ENCODE peak calls at places on chromosomes 3 and 15, in ten cellular contexts. One of them, this sample, is unnamed.

GRCh38 chr15:76339302-76340197 is 3.0 kb downstream of the ISL2 start:
- DNase-seq in mesothelial cell of epicardium: peak
- DNase-seq in anterior cingulate cortex: no peak
- DNase-seq in activated T-cell treated with anti-CD3 and anti-CD28 coated beads, Interleukin-2, amount 50 U/mL, for 48 hours: peak
- DNase-seq in NCI-H2081 treated with DMSO at 0.1 percent for 48 hours: no peak
- DNase-seq in dorsolateral prefrontal cortex: no peak
- DNase-seq in globus pallidus: no peak
- DNase-seq in psoas muscle: no peak
- DNase-seq in activated CD4-positive, alpha-beta T cell treated with anti-CD3 and anti-CD28 coated beads for 1 hour: no peak
- DNase-seq in AG09319: no peak
- DNase-seq in this sample: peak

GRCh38 chr3:108471346-108471935 is 39.0 kb downstream of the MYH15 start:
- DNase-seq in mesothelial cell of epicardium: no peak
- DNase-seq in anterior cingulate cortex: no peak
- DNase-seq in activated T-cell treated with anti-CD3 and anti-CD28 coated beads, Interleukin-2, amount 50 U/mL, for 48 hours: no peak
- DNase-seq in NCI-H2081 treated with DMSO at 0.1 percent for 48 hours: no peak
- DNase-seq in dorsolateral prefrontal cortex: no peak
- DNase-seq in globus pallidus: no peak
- DNase-seq in psoas muscle: no peak
- DNase-seq in activated CD4-positive, alpha-beta T cell treated with anti-CD3 and anti-CD28 coated beads for 1 hour: no peak
- DNase-seq in AG09319: no peak
- DNase-seq in this sample: no peak

GRCh38 chr15:38650384-38650783 is 85.8 kb upstream of the RASGRP1 start:
- DNase-seq in mesothelial cell of epicardium: no peak
- DNase-seq in anterior cingulate cortex: no peak
- DNase-seq in activated T-cell treated with anti-CD3 and anti-CD28 coated beads, Interleukin-2, amount 50 U/mL, for 48 hours: no peak
- DNase-seq in NCI-H2081 treated with DMSO at 0.1 percent for 48 hours: no peak
- DNase-seq in dorsolateral prefrontal cortex: no peak
- DNase-seq in globus pallidus: no peak
- DNase-seq in psoas muscle: no peak
- DNase-seq in activated CD4-positive, alpha-beta T cell treated with anti-CD3 and anti-CD28 coated beads for 1 hour: no peak
- DNase-seq in AG09319: no peak
- DNase-seq in this sample: no peak

GRCh38 chr15:41881925-41882688 is 11.7 kb downstream of the SPTBN5 start:
- DNase-seq in mesothelial cell of epicardium: peak
- DNase-seq in anterior cingulate cortex: no peak
- DNase-seq in activated T-cell treated with anti-CD3 and anti-CD28 coated beads, Interleukin-2, amount 50 U/mL, for 48 hours: no peak
- DNase-seq in NCI-H2081 treated with DMSO at 0.1 percent for 48 hours: no peak
- DNase-seq in dorsolateral prefrontal cortex: no peak
- DNase-seq in globus pallidus: no peak
- DNase-seq in psoas muscle: no peak
- DNase-seq in activated CD4-positive, alpha-beta T cell treated with anti-CD3 and anti-CD28 coated beads for 1 hour: no peak
- DNase-seq in AG09319: no peak
- DNase-seq in this sample: no peak

GRCh38 chr3:70754314-70754713 is 441.9 kb upstream of the MDFIC2 start:
- DNase-seq in mesothelial cell of epicardium: no peak
- DNase-seq in anterior cingulate cortex: no peak
- DNase-seq in activated T-cell treated with anti-CD3 and anti-CD28 coated beads, Interleukin-2, amount 50 U/mL, for 48 hours: no peak
- DNase-seq in NCI-H2081 treated with DMSO at 0.1 percent for 48 hours: no peak
- DNase-seq in dorsolateral prefrontal cortex: no peak
- DNase-seq in globus pallidus: no peak
- DNase-seq in psoas muscle: no peak
- DNase-seq in activated CD4-positive, alpha-beta T cell treated with anti-CD3 and anti-CD28 coated beads for 1 hour: no peak
- DNase-seq in AG09319: no peak
- DNase-seq in this sample: no peak

GRCh38 chr3:58035512-58035867 is 27.3 kb downstream of the FLNB start:
- DNase-seq in mesothelial cell of epicardium: no peak
- DNase-seq in anterior cingulate cortex: no peak
- DNase-seq in activated T-cell treated with anti-CD3 and anti-CD28 coated beads, Interleukin-2, amount 50 U/mL, for 48 hours: no peak
- DNase-seq in NCI-H2081 treated with DMSO at 0.1 percent for 48 hours: no peak
- DNase-seq in dorsolateral prefrontal cortex: no peak
- DNase-seq in globus pallidus: no peak
- DNase-seq in psoas muscle: no peak
- DNase-seq in activated CD4-positive, alpha-beta T cell treated with anti-CD3 and anti-CD28 coated beads for 1 hour: no peak
- DNase-seq in AG09319: no peak
- DNase-seq in this sample: no peak

GRCh38 chr3:149005424-149005823 is 14.1 kb downstream of the GYG1 start:
- DNase-seq in mesothelial cell of epicardium: no peak
- DNase-seq in anterior cingulate cortex: no peak
- DNase-seq in activated T-cell treated with anti-CD3 and anti-CD28 coated beads, Interleukin-2, amount 50 U/mL, for 48 hours: no peak
- DNase-seq in NCI-H2081 treated with DMSO at 0.1 percent for 48 hours: no peak
- DNase-seq in dorsolateral prefrontal cortex: no peak
- DNase-seq in globus pallidus: no peak
- DNase-seq in psoas muscle: no peak
- DNase-seq in activated CD4-positive, alpha-beta T cell treated with anti-CD3 and anti-CD28 coated beads for 1 hour: no peak
- DNase-seq in AG09319: no peak
- DNase-seq in this sample: no peak

GRCh38 chr3:132444333-132444732 is 27.0 kb downstream of the DNAJC13 start:
- DNase-seq in mesothelial cell of epicardium: no peak
- DNase-seq in anterior cingulate cortex: no peak
- DNase-seq in activated T-cell treated with anti-CD3 and anti-CD28 coated beads, Interleukin-2, amount 50 U/mL, for 48 hours: no peak
- DNase-seq in NCI-H2081 treated with DMSO at 0.1 percent for 48 hours: no peak
- DNase-seq in dorsolateral prefrontal cortex: no peak
- DNase-seq in globus pallidus: no peak
- DNase-seq in psoas muscle: no peak
- DNase-seq in activated CD4-positive, alpha-beta T cell treated with anti-CD3 and anti-CD28 coated beads for 1 hour: no peak
- DNase-seq in AG09319: no peak
- DNase-seq in this sample: no peak

GRCh38 chr3:175988401-175988800 is 1129.3 kb downstream of the NAALADL2 start:
- DNase-seq in mesothelial cell of epicardium: no peak
- DNase-seq in anterior cingulate cortex: no peak
- DNase-seq in activated T-cell treated with anti-CD3 and anti-CD28 coated beads, Interleukin-2, amount 50 U/mL, for 48 hours: no peak
- DNase-seq in NCI-H2081 treated with DMSO at 0.1 percent for 48 hours: no peak
- DNase-seq in dorsolateral prefrontal cortex: no peak
- DNase-seq in globus pallidus: no peak
- DNase-seq in psoas muscle: no peak
- DNase-seq in activated CD4-positive, alpha-beta T cell treated with anti-CD3 and anti-CD28 coated beads for 1 hour: no peak
- DNase-seq in AG09319: no peak
- DNase-seq in this sample: no peak

GRCh38 chr3:139107424-139108252 is 62.9 kb upstream of the PRR23C start:
- DNase-seq in mesothelial cell of epicardium: peak
- DNase-seq in anterior cingulate cortex: no peak
- DNase-seq in activated T-cell treated with anti-CD3 and anti-CD28 coated beads, Interleukin-2, amount 50 U/mL, for 48 hours: no peak
- DNase-seq in NCI-H2081 treated with DMSO at 0.1 percent for 48 hours: no peak
- DNase-seq in dorsolateral prefrontal cortex: no peak
- DNase-seq in globus pallidus: no peak
- DNase-seq in psoas muscle: no peak
- DNase-seq in activated CD4-positive, alpha-beta T cell treated with anti-CD3 and anti-CD28 coated beads for 1 hour: no peak
- DNase-seq in AG09319: no peak
- DNase-seq in this sample: no peak

GRCh38 chr3:43758826-43759225 is 68.1 kb downstream of the ABHD5 start:
- DNase-seq in mesothelial cell of epicardium: no peak
- DNase-seq in anterior cingulate cortex: no peak
- DNase-seq in activated T-cell treated with anti-CD3 and anti-CD28 coated beads, Interleukin-2, amount 50 U/mL, for 48 hours: no peak
- DNase-seq in NCI-H2081 treated with DMSO at 0.1 percent for 48 hours: no peak
- DNase-seq in dorsolateral prefrontal cortex: no peak
- DNase-seq in globus pallidus: no peak
- DNase-seq in psoas muscle: no peak
- DNase-seq in activated CD4-positive, alpha-beta T cell treated with anti-CD3 and anti-CD28 coated beads for 1 hour: no peak
- DNase-seq in AG09319: no peak
- DNase-seq in this sample: no peak

GRCh38 chr3:177357352-177358084 is 160.2 kb upstream of the TBL1XR1 start:
- DNase-seq in mesothelial cell of epicardium: no peak
- DNase-seq in anterior cingulate cortex: no peak
- DNase-seq in activated T-cell treated with anti-CD3 and anti-CD28 coated beads, Interleukin-2, amount 50 U/mL, for 48 hours: peak
- DNase-seq in NCI-H2081 treated with DMSO at 0.1 percent for 48 hours: no peak
- DNase-seq in dorsolateral prefrontal cortex: no peak
- DNase-seq in globus pallidus: no peak
- DNase-seq in psoas muscle: no peak
- DNase-seq in activated CD4-positive, alpha-beta T cell treated with anti-CD3 and anti-CD28 coated beads for 1 hour: no peak
- DNase-seq in AG09319: no peak
- DNase-seq in this sample: peak

GRCh38 chr3:123859177-123859576 is 25.0 kb downstream of the MYLK start:
- DNase-seq in mesothelial cell of epicardium: no peak
- DNase-seq in anterior cingulate cortex: no peak
- DNase-seq in activated T-cell treated with anti-CD3 and anti-CD28 coated beads, Interleukin-2, amount 50 U/mL, for 48 hours: no peak
- DNase-seq in NCI-H2081 treated with DMSO at 0.1 percent for 48 hours: no peak
- DNase-seq in dorsolateral prefrontal cortex: no peak
- DNase-seq in globus pallidus: no peak
- DNase-seq in psoas muscle: no peak
- DNase-seq in activated CD4-positive, alpha-beta T cell treated with anti-CD3 and anti-CD28 coated beads for 1 hour: no peak
- DNase-seq in AG09319: peak
- DNase-seq in this sample: no peak

GRCh38 chr15:77966540-77967290 is 110.8 kb downstream of the TBC1D2B start:
- DNase-seq in mesothelial cell of epicardium: no peak
- DNase-seq in anterior cingulate cortex: peak
- DNase-seq in activated T-cell treated with anti-CD3 and anti-CD28 coated beads, Interleukin-2, amount 50 U/mL, for 48 hours: peak
- DNase-seq in NCI-H2081 treated with DMSO at 0.1 percent for 48 hours: no peak
- DNase-seq in dorsolateral prefrontal cortex: no peak
- DNase-seq in globus pallidus: peak
- DNase-seq in psoas muscle: no peak
- DNase-seq in activated CD4-positive, alpha-beta T cell treated with anti-CD3 and anti-CD28 coated beads for 1 hour: peak
- DNase-seq in AG09319: no peak
- DNase-seq in this sample: peak

GRCh38 chr15:65212097-65212496 is 824 bp upstream of the CILP start:
- DNase-seq in mesothelial cell of epicardium: no peak
- DNase-seq in anterior cingulate cortex: no peak
- DNase-seq in activated T-cell treated with anti-CD3 and anti-CD28 coated beads, Interleukin-2, amount 50 U/mL, for 48 hours: peak
- DNase-seq in NCI-H2081 treated with DMSO at 0.1 percent for 48 hours: no peak
- DNase-seq in dorsolateral prefrontal cortex: no peak
- DNase-seq in globus pallidus: no peak
- DNase-seq in psoas muscle: no peak
- DNase-seq in activated CD4-positive, alpha-beta T cell treated with anti-CD3 and anti-CD28 coated beads for 1 hour: peak
- DNase-seq in AG09319: no peak
- DNase-seq in this sample: peak

GRCh38 chr15:49215768-49216739 is 46.0 kb downstream of the GALK2 start:
- DNase-seq in mesothelial cell of epicardium: no peak
- DNase-seq in anterior cingulate cortex: no peak
- DNase-seq in activated T-cell treated with anti-CD3 and anti-CD28 coated beads, Interleukin-2, amount 50 U/mL, for 48 hours: no peak
- DNase-seq in NCI-H2081 treated with DMSO at 0.1 percent for 48 hours: no peak
- DNase-seq in dorsolateral prefrontal cortex: no peak
- DNase-seq in globus pallidus: no peak
- DNase-seq in psoas muscle: no peak
- DNase-seq in activated CD4-positive, alpha-beta T cell treated with anti-CD3 and anti-CD28 coated beads for 1 hour: no peak
- DNase-seq in AG09319: no peak
- DNase-seq in this sample: no peak

GRCh38 chr3:49556500-49557275 is 2.4 kb downstream of the BSN start:
- DNase-seq in mesothelial cell of epicardium: no peak
- DNase-seq in anterior cingulate cortex: no peak
- DNase-seq in activated T-cell treated with anti-CD3 and anti-CD28 coated beads, Interleukin-2, amount 50 U/mL, for 48 hours: no peak
- DNase-seq in NCI-H2081 treated with DMSO at 0.1 percent for 48 hours: no peak
- DNase-seq in dorsolateral prefrontal cortex: no peak
- DNase-seq in globus pallidus: no peak
- DNase-seq in psoas muscle: no peak
- DNase-seq in activated CD4-positive, alpha-beta T cell treated with anti-CD3 and anti-CD28 coated beads for 1 hour: no peak
- DNase-seq in AG09319: no peak
- DNase-seq in this sample: no peak

GRCh38 chr3:143668924-143669790 is 179.1 kb downstream of the SLC9A9 start:
- DNase-seq in mesothelial cell of epicardium: no peak
- DNase-seq in anterior cingulate cortex: no peak
- DNase-seq in activated T-cell treated with anti-CD3 and anti-CD28 coated beads, Interleukin-2, amount 50 U/mL, for 48 hours: no peak
- DNase-seq in NCI-H2081 treated with DMSO at 0.1 percent for 48 hours: no peak
- DNase-seq in dorsolateral prefrontal cortex: no peak
- DNase-seq in globus pallidus: no peak
- DNase-seq in psoas muscle: no peak
- DNase-seq in activated CD4-positive, alpha-beta T cell treated with anti-CD3 and anti-CD28 coated beads for 1 hour: no peak
- DNase-seq in AG09319: no peak
- DNase-seq in this sample: no peak

GRCh38 chr3:43621406-43621973 is 321 bp downstream of the ANO10 start:
- DNase-seq in mesothelial cell of epicardium: no peak
- DNase-seq in anterior cingulate cortex: peak
- DNase-seq in activated T-cell treated with anti-CD3 and anti-CD28 coated beads, Interleukin-2, amount 50 U/mL, for 48 hours: no peak
- DNase-seq in NCI-H2081 treated with DMSO at 0.1 percent for 48 hours: no peak
- DNase-seq in dorsolateral prefrontal cortex: no peak
- DNase-seq in globus pallidus: no peak
- DNase-seq in psoas muscle: peak
- DNase-seq in activated CD4-positive, alpha-beta T cell treated with anti-CD3 and anti-CD28 coated beads for 1 hour: no peak
- DNase-seq in AG09319: no peak
- DNase-seq in this sample: no peak

GRCh38 chr3:140292154-140292553 is 357.2 kb downstream of the CLSTN2 start:
- DNase-seq in mesothelial cell of epicardium: no peak
- DNase-seq in anterior cingulate cortex: no peak
- DNase-seq in activated T-cell treated with anti-CD3 and anti-CD28 coated beads, Interleukin-2, amount 50 U/mL, for 48 hours: no peak
- DNase-seq in NCI-H2081 treated with DMSO at 0.1 percent for 48 hours: no peak
- DNase-seq in dorsolateral prefrontal cortex: no peak
- DNase-seq in globus pallidus: no peak
- DNase-seq in psoas muscle: no peak
- DNase-seq in activated CD4-positive, alpha-beta T cell treated with anti-CD3 and anti-CD28 coated beads for 1 hour: no peak
- DNase-seq in AG09319: no peak
- DNase-seq in this sample: no peak

GRCh38 chr3:107604057-107604802 is 81.5 kb downstream of the BBX start:
- DNase-seq in mesothelial cell of epicardium: no peak
- DNase-seq in anterior cingulate cortex: no peak
- DNase-seq in activated T-cell treated with anti-CD3 and anti-CD28 coated beads, Interleukin-2, amount 50 U/mL, for 48 hours: no peak
- DNase-seq in NCI-H2081 treated with DMSO at 0.1 percent for 48 hours: no peak
- DNase-seq in dorsolateral prefrontal cortex: no peak
- DNase-seq in globus pallidus: no peak
- DNase-seq in psoas muscle: no peak
- DNase-seq in activated CD4-positive, alpha-beta T cell treated with anti-CD3 and anti-CD28 coated beads for 1 hour: no peak
- DNase-seq in AG09319: no peak
- DNase-seq in this sample: peak

GRCh38 chr3:138180375-138181029 is 5.8 kb upstream of the DBR1 start:
- DNase-seq in mesothelial cell of epicardium: no peak
- DNase-seq in anterior cingulate cortex: no peak
- DNase-seq in activated T-cell treated with anti-CD3 and anti-CD28 coated beads, Interleukin-2, amount 50 U/mL, for 48 hours: no peak
- DNase-seq in NCI-H2081 treated with DMSO at 0.1 percent for 48 hours: peak
- DNase-seq in dorsolateral prefrontal cortex: no peak
- DNase-seq in globus pallidus: peak
- DNase-seq in psoas muscle: no peak
- DNase-seq in activated CD4-positive, alpha-beta T cell treated with anti-CD3 and anti-CD28 coated beads for 1 hour: no peak
- DNase-seq in AG09319: no peak
- DNase-seq in this sample: peak

GRCh38 chr3:122169911-122170310 is 13.6 kb upstream of the CASR start:
- DNase-seq in mesothelial cell of epicardium: no peak
- DNase-seq in anterior cingulate cortex: no peak
- DNase-seq in activated T-cell treated with anti-CD3 and anti-CD28 coated beads, Interleukin-2, amount 50 U/mL, for 48 hours: no peak
- DNase-seq in NCI-H2081 treated with DMSO at 0.1 percent for 48 hours: no peak
- DNase-seq in dorsolateral prefrontal cortex: no peak
- DNase-seq in globus pallidus: no peak
- DNase-seq in psoas muscle: no peak
- DNase-seq in activated CD4-positive, alpha-beta T cell treated with anti-CD3 and anti-CD28 coated beads for 1 hour: no peak
- DNase-seq in AG09319: no peak
- DNase-seq in this sample: no peak

GRCh38 chr3:129657261-129658046 is 51.0 kb upstream of the PLXND1 start:
- DNase-seq in mesothelial cell of epicardium: no peak
- DNase-seq in anterior cingulate cortex: no peak
- DNase-seq in activated T-cell treated with anti-CD3 and anti-CD28 coated beads, Interleukin-2, amount 50 U/mL, for 48 hours: no peak
- DNase-seq in NCI-H2081 treated with DMSO at 0.1 percent for 48 hours: no peak
- DNase-seq in dorsolateral prefrontal cortex: no peak
- DNase-seq in globus pallidus: no peak
- DNase-seq in psoas muscle: no peak
- DNase-seq in activated CD4-positive, alpha-beta T cell treated with anti-CD3 and anti-CD28 coated beads for 1 hour: no peak
- DNase-seq in AG09319: no peak
- DNase-seq in this sample: peak

GRCh38 chr15:93124126-93124525 is 35.1 kb upstream of the RGMA start:
- DNase-seq in mesothelial cell of epicardium: no peak
- DNase-seq in anterior cingulate cortex: no peak
- DNase-seq in activated T-cell treated with anti-CD3 and anti-CD28 coated beads, Interleukin-2, amount 50 U/mL, for 48 hours: no peak
- DNase-seq in NCI-H2081 treated with DMSO at 0.1 percent for 48 hours: no peak
- DNase-seq in dorsolateral prefrontal cortex: peak
- DNase-seq in globus pallidus: no peak
- DNase-seq in psoas muscle: no peak
- DNase-seq in activated CD4-positive, alpha-beta T cell treated with anti-CD3 and anti-CD28 coated beads for 1 hour: no peak
- DNase-seq in AG09319: no peak
- DNase-seq in this sample: no peak

GRCh38 chr3:195705081-195705991 is 15.4 kb upstream of the MUC20 start:
- DNase-seq in mesothelial cell of epicardium: no peak
- DNase-seq in anterior cingulate cortex: no peak
- DNase-seq in activated T-cell treated with anti-CD3 and anti-CD28 coated beads, Interleukin-2, amount 50 U/mL, for 48 hours: no peak
- DNase-seq in NCI-H2081 treated with DMSO at 0.1 percent for 48 hours: no peak
- DNase-seq in dorsolateral prefrontal cortex: no peak
- DNase-seq in globus pallidus: no peak
- DNase-seq in psoas muscle: no peak
- DNase-seq in activated CD4-positive, alpha-beta T cell treated with anti-CD3 and anti-CD28 coated beads for 1 hour: no peak
- DNase-seq in AG09319: no peak
- DNase-seq in this sample: no peak